ENCODE peak calls at places on chromosomes 5 and 9, in seven cellular contexts. B is fibroblast of lung, L is neural progenitor cell, H is mammary epithelial cell, E is IMR-90, P is HepG2, R is DND-41. J is an unnamed sample.

GRCh38 chr9:105064248-105065118 is 136.5 kb upstream of the ABCA1 start:
- DNase-seq in E (peak), B (peak), P (peak), L (peak), H (peak), R (peak), J (peak)

GRCh38 chr5:38515648-38516047 is 40.8 kb downstream of the LIFR start:
- DNase-seq in R (no peak), L (peak), H (no peak), P (peak), B (peak), E (peak), J (no peak)

GRCh38 chr5:31701642-31702041 is 62.7 kb downstream of the PDZD2 start:
- DNase-seq in E (no peak), P (no peak), B (no peak), R (no peak), L (peak), H (no peak), J (no peak)

GRCh38 chr5:108372369-108372768 is 9.5 kb downstream of the FBXL17 start:
- DNase-seq in B (no peak), R (no peak), H (no peak), P (no peak), L (no peak), E (no peak), J (no peak)

GRCh38 chr9:109791747-109792146 is 11.7 kb downstream of the PALM2AKAP2 start:
- DNase-seq in R (no peak), E (no peak), H (no peak), B (no peak), L (no peak), P (no peak), J (no peak)

GRCh38 chr5:33827335-33827734 is 64.5 kb downstream of the ADAMTS12 start:
- DNase-seq in E (no peak), B (peak), L (no peak), P (no peak), H (peak), R (no peak), J (peak)

GRCh38 chr5:149429839-149430721 is 51.0 kb upstream of the IL17B start:
- DNase-seq in L (no peak), P (peak), E (no peak), B (peak), R (no peak), H (no peak), J (no peak)

GRCh38 chr5:146818790-146819189 is 59.8 kb downstream of the PPP2R2B start:
- DNase-seq in H (no peak), B (no peak), E (no peak), P (no peak), L (no peak), R (no peak), J (no peak)

GRCh38 chr9:85290019-85290418 is 451.7 kb downstream of the AGTPBP1 start:
- DNase-seq in L (no peak), B (no peak), H (no peak), R (peak), P (no peak), E (no peak), J (no peak)

GRCh38 chr9:87872079-87872624 is 10.5 kb upstream of the SPATA31E1 start:
- DNase-seq in B (peak), E (peak), H (no peak), P (no peak), R (no peak), L (no peak), J (peak)

GRCh38 chr5:53166101-53166500 is 56.5 kb upstream of the MOCS2 start:
- DNase-seq in L (no peak), P (no peak), E (no peak), B (no peak), R (no peak), H (no peak), J (no peak)

GRCh38 chr5:74595143-74595915 is 45.2 kb downstream of the ENC1 start:
- DNase-seq in B (peak), R (no peak), E (peak), P (peak), H (no peak), L (no peak), J (peak)

GRCh38 chr9:91913986-91914385 is 36.0 kb downstream of the ROR2 start:
- DNase-seq in R (no peak), L (no peak), P (no peak), H (no peak), E (no peak), B (no peak), J (no peak)

GRCh38 chr5:180494510-180495181 is 467 bp downstream of the CNOT6 start:
- DNase-seq in B (peak), H (peak), L (peak), E (no peak), R (peak), P (peak), J (no peak)

GRCh38 chr5:179457612-179458011 is 92.7 kb upstream of the RUFY1 start:
- DNase-seq in B (no peak), L (no peak), P (no peak), R (no peak), H (no peak), E (no peak), J (no peak)

GRCh38 chr5:142323480-142324376 is 1.1 kb downstream of the SPRY4 start:
- DNase-seq in P (no peak), H (peak), B (peak), E (peak), L (peak), R (no peak), J (peak)

GRCh38 chr5:144915452-144915851 is 744.8 kb downstream of the KCTD16 start:
- DNase-seq in E (no peak), P (no peak), L (no peak), R (no peak), H (no peak), B (no peak), J (no peak)

GRCh38 chr5:175335691-175336090 is 108.3 kb downstream of the DRD1 start:
- DNase-seq in R (no peak), L (no peak), P (peak), H (no peak), B (peak), E (no peak), J (peak)

DNA sequence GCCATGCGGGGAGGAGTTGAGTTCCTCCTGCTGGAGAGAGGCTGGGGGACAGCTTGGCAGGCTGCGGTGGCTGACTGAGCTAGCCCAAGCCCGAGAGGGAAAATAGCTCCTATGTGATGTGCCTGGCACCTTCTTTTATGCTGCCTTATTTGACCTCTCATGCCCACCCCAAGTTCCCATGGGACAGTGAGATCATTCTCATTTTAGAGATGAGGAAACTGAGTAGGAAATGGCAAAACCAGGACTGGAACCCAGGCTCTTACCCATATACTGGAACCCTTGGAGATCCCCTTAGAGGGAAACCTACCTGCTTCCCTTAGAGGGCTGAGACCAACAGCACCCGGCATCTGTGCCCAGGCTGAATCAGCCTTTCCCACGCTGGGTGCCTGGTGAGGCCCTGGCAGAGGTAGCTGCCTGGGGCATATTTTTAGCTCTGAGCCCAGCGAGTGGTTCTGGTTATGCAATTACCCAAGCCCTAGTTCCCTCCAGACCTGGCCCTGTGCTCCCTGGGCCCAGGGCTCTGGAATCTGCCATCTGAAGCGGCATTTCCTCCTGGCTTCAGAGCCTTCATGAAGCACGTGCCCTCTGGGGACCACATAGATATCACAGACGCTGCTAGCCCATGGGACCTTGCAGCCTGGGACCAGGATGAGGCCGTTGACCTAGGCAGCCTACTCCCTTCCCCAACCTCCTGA is 23.6 kb downstream of the COL27A1 start:
- DNase-seq in P (no peak), L (no peak), B (no peak), E (no peak), R (no peak), H (no peak), J (no peak)
- H3K9ac ChIP-seq in P (no peak), L (no peak), B (no peak), E (no peak), R (no peak), H (no peak), J (no peak)

GRCh38 chr5:173634465-173634983 is 18.1 kb upstream of the BOD1 start:
- DNase-seq in L (no peak), R (no peak), H (peak), E (no peak), P (no peak), B (no peak), J (no peak)
- H3K4me2 ChIP-seq in L (no peak), R (no peak), H (no peak), E (no peak), P (no peak), B (no peak), J (no peak)

DNA sequence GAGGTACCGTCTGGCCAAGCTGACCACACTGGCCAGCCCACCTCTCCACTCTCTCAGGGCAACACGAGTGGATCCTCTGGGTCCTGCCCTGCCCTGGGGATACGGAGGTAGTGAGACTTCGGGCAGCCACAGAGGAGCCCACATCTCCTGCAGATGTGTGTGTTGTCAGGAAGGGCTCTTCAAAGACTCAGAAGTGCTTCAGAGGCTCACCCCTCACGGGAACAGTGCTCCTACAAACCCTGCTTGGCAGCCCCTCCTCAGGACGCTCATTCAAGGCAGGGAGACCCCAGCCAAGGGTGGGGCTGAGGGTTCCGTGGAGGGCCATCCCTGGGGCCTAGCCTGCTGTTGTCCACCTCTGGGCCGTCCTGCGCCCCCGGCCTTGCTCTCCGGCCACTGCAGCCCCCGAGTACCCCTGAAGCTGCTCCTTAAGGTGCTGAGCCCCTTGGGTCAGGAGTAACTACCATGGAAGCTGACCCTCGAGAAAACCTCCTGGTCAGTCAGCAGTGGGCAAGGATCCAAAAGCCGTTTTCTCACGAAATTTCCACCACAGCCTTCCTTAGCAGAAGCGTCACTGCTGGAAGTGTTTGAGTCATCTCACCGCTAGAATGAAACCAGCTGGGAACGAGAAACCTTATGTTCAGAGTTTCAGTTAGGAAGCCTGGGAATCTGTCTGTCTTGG is 23.2 kb upstream of the LRRC14B start:
- DNase-seq in P (no peak), R (no peak), E (peak), L (no peak), B (peak), H (peak), J (peak)
- H3K9ac ChIP-seq in P (no peak), R (no peak), E (no peak), L (peak), B (peak), H (no peak), J (peak)

GRCh38 chr9:70607926-70608325 is 193.5 kb upstream of the KLF9 start:
- DNase-seq in B (no peak), E (no peak), H (no peak), P (no peak), R (no peak), L (no peak), J (no peak)
- H3K4me2 ChIP-seq in B (no peak), E (no peak), H (no peak), P (no peak), R (no peak), L (no peak), J (no peak)

GRCh38 chr9:128411373-128412119 is 9.1 kb upstream of the CERCAM start:
- DNase-seq in E (no peak), B (no peak), L (no peak), R (no peak), P (no peak), H (no peak), J (no peak)

GRCh38 chr9:128409998-128410397 is 10.7 kb upstream of the CERCAM start:
- DNase-seq in H (peak), P (peak), R (no peak), B (peak), E (no peak), L (peak), J (no peak)

GRCh38 chr9:128406848-128407391 is 13.7 kb upstream of the CERCAM start:
- DNase-seq in E (peak), B (peak), L (peak), P (peak), R (no peak), H (no peak), J (peak)

GRCh38 chr9:128409450-128409849 is 11.2 kb upstream of the CERCAM start:
- DNase-seq in L (no peak), B (no peak), H (no peak), R (no peak), P (no peak), E (no peak), J (no peak)

GRCh38 chr9:128408963-128409431 is 11.7 kb upstream of the CERCAM start:
- DNase-seq in H (no peak), R (no peak), E (no peak), B (no peak), L (peak), P (no peak), J (no peak)
- H3K9ac ChIP-seq in H (no peak), R (no peak), E (no peak), B (no peak), L (no peak), P (no peak), J (no peak)

GRCh38 chr5:1486271-1486670 is 37.5 kb downstream of the LPCAT1 start:
- DNase-seq in E (no peak), R (no peak), B (no peak), H (no peak), L (no peak), P (no peak), J (no peak)

GRCh38 chr5:1488882-1489680 is 34.7 kb downstream of the LPCAT1 start:
- DNase-seq in H (peak), R (no peak), P (no peak), L (no peak), E (peak), B (peak), J (peak)

GRCh38 chr5:1485320-1486118 is 38.2 kb downstream of the LPCAT1 start:
- DNase-seq in L (no peak), R (no peak), E (no peak), H (no peak), P (no peak), B (no peak), J (no peak)

GRCh38 chr5:1489754-1490153 is 34.0 kb downstream of the LPCAT1 start:
- DNase-seq in L (no peak), B (no peak), H (no peak), R (no peak), E (no peak), P (no peak), J (no peak)

GRCh38 chr5:1487079-1487764 is 36.5 kb downstream of the LPCAT1 start:
- DNase-seq in L (no peak), B (no peak), H (no peak), P (no peak), R (no peak), E (no peak), J (no peak)
- H3K4me2 ChIP-seq in L (no peak), B (no peak), H (no peak), P (no peak), R (no peak), E (no peak), J (no peak)